ENCODE peak calls at places on chromosome 7, in five cellular contexts. Z, H, L, B and I are unnamed samples. For H3K27me3, the result is how much of the 10 kb centered on the place peaks cover.

GRCh38 chr7:91533996-91534395 is 269.8 kb downstream of the FZD1 start:
- DNase-seq in Z (no peak), H (no peak), L (no peak), B (no peak), I (no peak)

GRCh38 chr7:103075337-103075918 is 488 bp downstream of the ARMC10 start:
- DNase-seq in Z (peak), H (peak), L (no peak), B (no peak), I (peak)

GRCh38 chr7:7761974-7762769 is 43.8 kb upstream of the RPA3 start:
- DNase-seq in Z (no peak), H (no peak), L (no peak), B (no peak), I (no peak)

GRCh38 chr7:118214051-118214832 is 10.3 kb upstream of the ANKRD7 start:
- DNase-seq in Z (peak), H (peak), L (peak), B (no peak), I (peak)

GRCh38 chr7:35985126-35985754 is 167.8 kb upstream of the EEPD1 start:
- DNase-seq in Z (peak), H (peak), L (peak), B (peak), I (peak)

GRCh38 chr7:105932835-105933477 is 30.1 kb upstream of the CDHR3 start:
- DNase-seq in Z (peak), H (no peak), L (no peak), B (no peak), I (no peak)

GRCh38 chr7:14787551-14787950 is 115.0 kb downstream of the DGKB start:
- DNase-seq in Z (no peak), H (no peak), L (no peak), B (no peak), I (no peak)

GRCh38 chr7:105992888-105993287 is 29.8 kb downstream of the CDHR3 start:
- DNase-seq in Z (no peak), H (no peak), L (no peak), B (no peak), I (no peak)

GRCh38 chr7:149862156-149862555 is 11.6 kb upstream of the ATP6V0E2 start:
- DNase-seq in Z (peak), H (no peak), L (no peak), B (no peak), I (no peak)

GRCh38 chr7:158766570-158767281 is 62.1 kb upstream of the NCAPG2 start:
- DNase-seq in Z (no peak), H (no peak), L (no peak), B (no peak), I (no peak)

GRCh38 chr7:50267525-50268041 is 36.9 kb upstream of the IKZF1 start:
- DNase-seq in Z (no peak), H (no peak), L (no peak), B (no peak), I (no peak)

GRCh38 chr7:135194494-135195095 is 16.7 kb downstream of the WDR91 start:
- DNase-seq in Z (no peak), H (no peak), L (no peak), B (no peak), I (peak)

GRCh38 chr7:157674715-157675426 is 338.1 kb downstream of the DNAJB6 start:
- DNase-seq in Z (peak), H (peak), L (no peak), B (no peak), I (peak)

GRCh38 chr7:138951953-138952352 is 29.2 kb downstream of the KIAA1549 start:
- DNase-seq in Z (no peak), H (no peak), L (no peak), B (no peak), I (peak)

GRCh38 chr7:46814516-46815250 is 767.2 kb downstream of the TNS3 start:
- DNase-seq in Z (no peak), H (no peak), L (no peak), B (no peak), I (no peak)

GRCh38 chr7:46811529-46811928 is 770.4 kb downstream of the TNS3 start:
- DNase-seq in Z (peak), H (no peak), L (peak), B (no peak), I (peak)

GRCh38 chr7:46809886-46810285 is 772.0 kb downstream of the TNS3 start:
- DNase-seq in Z (no peak), H (no peak), L (no peak), B (no peak), I (no peak)

GRCh38 chr7:46812047-46812672 is 769.8 kb downstream of the TNS3 start:
- DNase-seq in Z (no peak), H (no peak), L (no peak), B (no peak), I (no peak)

GRCh38 chr7:46810986-46811385 is 770.9 kb downstream of the TNS3 start:
- DNase-seq in Z (no peak), H (no peak), L (no peak), B (no peak), I (no peak)
- H3K27ac ChIP-seq in Z (no peak), H (no peak), L (peak), B (no peak), I (no peak)

GRCh38 chr7:140923358-140924006 is 1.2 kb downstream of the BRAF start:
- DNase-seq in Z (no peak), H (no peak), L (no peak), B (no peak), I (no peak)

GRCh38 chr7:140924019-140924820 is 509 bp downstream of the BRAF start:
- DNase-seq in Z (peak), H (peak), L (peak), B (peak), I (peak)

GRCh38 chr7:140926021-140926812 is 1.5 kb upstream of the BRAF start:
- DNase-seq in Z (no peak), H (no peak), L (no peak), B (no peak), I (no peak)

GRCh38 chr7:140922741-140923345 is 1.9 kb downstream of the BRAF start:
- DNase-seq in Z (no peak), H (no peak), L (no peak), B (no peak), I (no peak)

GRCh38 chr7:140924821-140925421 is at the start of gene BRAF:
- DNase-seq in Z (peak), H (peak), L (peak), B (peak), I (peak)
- TF ChIP-seq POLR2A in Z (no peak), H (no peak), L (peak), B (peak), I (no peak)

GRCh38 chr7:314853-315252 is 24.9 kb downstream of the FOXL3 start:
- DNase-seq in Z (no peak), H (no peak), L (no peak), B (no peak), I (no peak)

GRCh38 chr7:311131-311680 is 21.2 kb downstream of the FOXL3 start:
- DNase-seq in Z (no peak), H (no peak), L (no peak), B (no peak), I (no peak)

GRCh38 chr7:309586-310228 is 19.7 kb downstream of the FOXL3 start:
- DNase-seq in Z (no peak), H (no peak), L (no peak), B (no peak), I (no peak)

GRCh38 chr7:312409-312808 is 22.4 kb downstream of the FOXL3 start:
- DNase-seq in Z (no peak), H (no peak), L (no peak), B (no peak), I (no peak)

DNA sequence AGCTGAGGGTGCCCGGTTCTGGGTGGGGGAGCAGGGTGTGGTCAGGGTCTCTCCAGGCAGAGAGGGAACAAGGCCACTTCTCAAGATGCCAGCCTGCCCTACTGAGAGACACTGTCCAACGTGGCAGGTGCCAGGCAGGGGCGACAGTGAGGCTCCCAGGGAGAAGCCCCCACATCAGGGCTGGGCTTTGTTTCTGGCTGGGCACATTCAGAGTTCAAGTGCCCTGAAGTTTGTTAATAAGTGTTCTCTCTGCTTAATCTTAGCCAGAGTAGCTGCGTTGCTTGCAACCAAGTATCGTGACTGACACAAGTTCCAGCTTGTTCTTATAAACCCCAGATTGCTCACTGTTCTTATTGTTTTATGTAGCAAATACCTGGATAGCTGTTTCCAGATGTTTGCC is 21.8 kb downstream of the FOXL3 start:
- DNase-seq in Z (no peak), H (no peak), L (no peak), B (no peak), I (no peak)
- H3K27me3 ChIP-seq in Z (under half), H (under half), L (under half), B (under half), I (under half)

GRCh38 chr7:55078465-55079372 is 59.9 kb downstream of the EGFR start:
- DNase-seq in Z (no peak), H (peak), L (no peak), B (no peak), I (no peak)

GRCh38 chr7:55080000-55080629 is 61.3 kb downstream of the EGFR start:
- DNase-seq in Z (no peak), H (no peak), L (no peak), B (no peak), I (no peak)

GRCh38 chr7:55081854-55082603 is 63.2 kb downstream of the EGFR start:
- DNase-seq in Z (no peak), H (no peak), L (no peak), B (no peak), I (no peak)

GRCh38 chr7:55083206-55083605 is 64.4 kb downstream of the EGFR start:
- DNase-seq in Z (no peak), H (no peak), L (no peak), B (no peak), I (no peak)

DNA sequence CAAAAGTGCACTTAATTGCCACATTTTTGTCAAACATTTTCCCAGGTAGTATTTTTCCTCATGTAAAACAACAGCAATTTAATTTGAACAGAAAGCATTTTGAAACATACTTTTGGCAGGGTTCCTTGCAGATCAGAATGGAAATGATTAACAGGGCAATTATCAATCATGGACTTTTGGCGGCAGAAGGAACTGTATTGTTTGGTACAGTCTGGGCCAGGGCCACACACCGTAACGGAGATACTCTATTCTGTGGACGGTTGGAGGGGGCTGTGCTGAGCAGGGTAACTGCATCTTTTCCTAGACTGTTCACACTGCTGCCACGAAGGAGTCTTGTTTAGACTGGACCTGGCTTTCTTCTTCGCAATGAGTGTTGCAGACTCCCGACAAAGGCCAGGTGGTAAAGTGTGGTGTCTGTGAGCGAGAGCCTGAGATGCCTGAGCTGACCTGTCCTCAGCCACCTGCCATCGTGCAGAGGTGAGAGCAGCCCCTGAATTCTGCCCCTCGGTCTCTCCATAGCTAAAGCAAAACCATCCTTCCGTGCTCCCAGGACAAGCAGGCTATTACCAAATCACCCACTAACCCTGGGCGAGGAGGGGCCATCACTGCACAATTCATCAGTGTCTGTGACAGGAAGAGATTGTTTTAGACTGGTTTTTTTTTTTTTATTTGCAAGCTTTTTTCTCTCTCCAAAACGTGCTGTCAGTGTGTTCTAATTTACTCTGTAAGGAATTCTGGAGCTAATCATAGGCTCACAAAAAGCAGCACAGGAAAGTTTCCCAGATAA is 62.4 kb downstream of the EGFR start:
- DNase-seq in Z (no peak), H (no peak), L (no peak), B (no peak), I (peak)
- H3K27ac ChIP-seq in Z (peak), H (peak), L (peak), B (no peak), I (peak)

GRCh38 chr7:93314449-93314848 is 82.3 kb downstream of the VPS50 start:
- DNase-seq in Z (no peak), H (no peak), L (no peak), B (no peak), I (no peak)
- TF ChIP-seq POLR2A in Z (no peak), H (no peak), L (no peak), B (no peak), I (no peak)